ENCODE peak calls at places on chromosomes 11 and 22, in four cellular contexts. I, P, F and A are unnamed samples.

GRCh38 chr11:9752091-9752490 is 88.2 kb downstream of the SWAP70 start:
- DNase-seq in I (no peak), P (no peak), F (peak; percentile 43), A (no peak)

GRCh38 chr11:29527391-29527936 is 489.4 kb downstream of the KCNA4 start:
- DNase-seq in I (no peak), P (peak; percentile 15), F (no peak), A (peak; percentile 28)

GRCh38 chr22:21074092-21074715 is 28.5 kb downstream of the LRRC74B start:
- DNase-seq in I (no peak), P (peak; percentile 4), F (no peak), A (no peak)

GRCh38 chr11:72726266-72727220 is 25.7 kb downstream of the ARAP1 start:
- DNase-seq in I (no peak), P (no peak), F (no peak), A (no peak)

GRCh38 chr11:74453373-74453975 is 13.9 kb downstream of the KCNE3 start:
- DNase-seq in I (peak; percentile 53), P (peak; percentile 65), F (peak; percentile 63), A (peak; percentile 84)

GRCh38 chr22:31940506-31940905 is 3.8 kb upstream of the YWHAH start:
- DNase-seq in I (no peak), P (no peak), F (no peak), A (no peak)

GRCh38 chr11:74009675-74010305 is 905 bp upstream of the UCP3 start:
- DNase-seq in I (no peak), P (no peak), F (no peak), A (no peak)

GRCh38 chr11:6437993-6438392 is 2.8 kb downstream of the HPX start:
- DNase-seq in I (no peak), P (no peak), F (no peak), A (no peak)

GRCh38 chr22:17158568-17159503 is at the start of gene HDHD5:
- DNase-seq in I (peak; percentile 50), P (peak; percentile 67), F (peak; percentile 96), A (peak; percentile 90)

GRCh38 chr11:76201672-76202412 is 4.5 kb downstream of the WNT11 start:
- DNase-seq in I (no peak), P (no peak), F (no peak), A (no peak)

GRCh38 chr11:18774801-18775200 is 16.8 kb downstream of the PTPN5 start:
- DNase-seq in I (no peak), P (no peak), F (no peak), A (no peak)

GRCh38 chr11:67667490-67668190 is 6.8 kb downstream of the ALDH3B2 start:
- DNase-seq in I (no peak), P (no peak), F (peak; percentile 56), A (no peak)

GRCh38 chr11:105767945-105768344 is 158.1 kb downstream of the GRIA4 start:
- DNase-seq in I (no peak), P (no peak), F (no peak), A (no peak)

GRCh38 chr22:42078469-42079318 is 806 bp upstream of the SMDT1 start:
- DNase-seq in I (no peak), P (no peak), F (no peak), A (no peak)

GRCh38 chr22:35961480-35961902 is 67.1 kb downstream of the RBFOX2 start:
- DNase-seq in I (peak; percentile 47), P (no peak), F (peak; percentile 58), A (no peak)

GRCh38 chr11:86571273-86571948 is 101.0 kb downstream of the ME3 start:
- DNase-seq in I (peak; percentile 76), P (peak; percentile 80), F (peak; percentile 36), A (peak; percentile 79)

GRCh38 chr11:86097965-86098364 is 29.1 kb upstream of the PICALM start:
- DNase-seq in I (no peak), P (no peak), F (no peak), A (no peak)

GRCh38 chr11:79168530-79169110 is 272.2 kb downstream of the TENM4 start:
- DNase-seq in I (no peak), P (no peak), F (no peak), A (no peak)

GRCh38 chr11:126029805-126030204 is 32.9 kb downstream of the CDON start:
- DNase-seq in I (no peak), P (no peak), F (no peak), A (no peak)

GRCh38 chr11:35723493-35724284 is 61.1 kb downstream of the TRIM44 start:
- DNase-seq in I (no peak), P (no peak), F (no peak), A (peak; percentile 53)

GRCh38 chr22:43205261-43205691 is 18.3 kb upstream of the TTLL12 start:
- DNase-seq in I (no peak), P (no peak), F (no peak), A (no peak)

GRCh38 chr11:75479598-75479986 is 46.1 kb downstream of the GDPD5 start:
- DNase-seq in I (no peak), P (no peak), F (no peak), A (no peak)

GRCh38 chr11:100889758-100890157 is 202.7 kb downstream of the ARHGAP42 start:
- DNase-seq in I (no peak), P (no peak), F (no peak), A (no peak)

GRCh38 chr11:5986885-5987284 is at the start of gene OR52L1:
- DNase-seq in I (no peak), P (no peak), F (no peak), A (no peak)

GRCh38 chr22:27213766-27214581 is 556.6 kb downstream of the MIAT start:
- DNase-seq in I (no peak), P (no peak), F (no peak), A (no peak)

GRCh38 chr11:84722583-84723108 is 904.5 kb downstream of the DLG2 start:
- DNase-seq in I (no peak), P (no peak), F (no peak), A (peak; percentile 51)

GRCh38 chr11:126352934-126353801 is 2.3 kb upstream of the ST3GAL4 start:
- DNase-seq in I (no peak), P (no peak), F (no peak), A (no peak)

GRCh38 chr11:899724-900123 is 10.9 kb downstream of the CHID1 start:
- DNase-seq in I (no peak), P (no peak), F (no peak), A (no peak)

GRCh38 chr11:40338739-40339138 is 1120.7 kb downstream of the LRRC4C start:
- DNase-seq in I (no peak), P (no peak), F (no peak), A (no peak)

GRCh38 chr11:108432783-108433182 is 34.5 kb downstream of the C11orf65 start:
- DNase-seq in I (no peak), P (no peak), F (no peak), A (no peak)

GRCh38 chr11:71086687-71087258 is 165.6 kb downstream of the SHANK2 start:
- DNase-seq in I (peak; percentile 31), P (no peak), F (peak; percentile 73), A (peak; percentile 66)

GRCh38 chr11:86749376-86749775 is 51.0 kb upstream of the PRSS23 start:
- DNase-seq in I (no peak), P (no peak), F (no peak), A (no peak)

GRCh38 chr11:8342821-8343681 is 79.4 kb upstream of the LMO1 start:
- DNase-seq in I (no peak), P (no peak), F (peak; percentile 69), A (peak; percentile 48)

GRCh38 chr11:112025682-112026081 is 474 bp downstream of the DLAT start:
- DNase-seq in I (no peak), P (no peak), F (no peak), A (peak; percentile 35)

GRCh38 chr11:77473001-77473800 is 693 bp downstream of the PAK1 start:
- DNase-seq in I (no peak), P (no peak), F (peak; percentile 78), A (peak; percentile 65)

GRCh38 chr11:10325398-10326079 is 20.7 kb downstream of the ADM start:
- DNase-seq in I (no peak), P (no peak), F (no peak), A (no peak)

GRCh38 chr11:1952806-1953482 is 5.8 kb downstream of the MRPL23 start:
- DNase-seq in I (no peak), P (no peak), F (no peak), A (no peak)

GRCh38 chr11:48114740-48115139 is 101.9 kb upstream of the OR4B1 start:
- DNase-seq in I (no peak), P (no peak), F (no peak), A (no peak)
- TF ChIP-seq JUND in I (no peak), P (no peak), F (no peak), A (no peak)

GRCh38 chr11:102419181-102419580 is 33.4 kb downstream of the TMEM123 start:
- DNase-seq in I (no peak), P (no peak), F (no peak), A (no peak)

GRCh38 chr11:102416974-102417373 is 35.6 kb downstream of the TMEM123 start:
- DNase-seq in I (no peak), P (no peak), F (no peak), A (no peak)

GRCh38 chr11:102420547-102420946 is 32.0 kb downstream of the TMEM123 start:
- DNase-seq in I (no peak), P (no peak), F (no peak), A (no peak)

GRCh38 chr11:102422817-102423725 is 29.5 kb downstream of the TMEM123 start:
- DNase-seq in I (no peak), P (no peak), F (no peak), A (no peak)

DNA sequence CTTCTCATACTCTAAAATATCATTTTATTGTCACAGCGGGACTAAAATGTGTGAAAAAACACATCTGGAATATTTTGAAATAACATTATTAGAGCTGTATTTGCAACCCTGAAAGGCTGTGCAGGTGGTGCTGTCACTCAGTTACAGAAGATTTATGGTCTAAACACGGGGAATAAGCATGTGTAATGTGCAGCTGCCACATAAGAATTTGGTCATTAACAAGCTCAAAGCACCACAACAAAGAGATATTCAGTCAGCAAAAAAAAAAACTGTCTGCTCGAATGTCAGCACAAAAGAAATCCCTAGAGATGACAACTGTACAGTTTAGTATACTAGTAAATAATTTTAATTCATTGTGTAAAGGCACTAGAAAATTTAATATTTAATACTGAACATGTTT is 31.3 kb downstream of the TMEM123 start:
- DNase-seq in I (no peak), P (no peak), F (no peak), A (no peak)
- TF ChIP-seq JUND in I (no peak), P (no peak), F (no peak), A (no peak)

GRCh38 chr22:30183271-30183670 is 63.3 kb downstream of the LIF start:
- DNase-seq in I (no peak), P (no peak), F (no peak), A (no peak)

GRCh38 chr22:30186535-30186934 is 60.0 kb downstream of the LIF start:
- DNase-seq in I (no peak), P (no peak), F (no peak), A (no peak)

GRCh38 chr22:30183861-30184278 is 62.7 kb downstream of the LIF start:
- DNase-seq in I (no peak), P (no peak), F (no peak), A (no peak)

GRCh38 chr22:30186048-30186447 is 60.5 kb downstream of the LIF start:
- DNase-seq in I (no peak), P (no peak), F (no peak), A (no peak)

DNA sequence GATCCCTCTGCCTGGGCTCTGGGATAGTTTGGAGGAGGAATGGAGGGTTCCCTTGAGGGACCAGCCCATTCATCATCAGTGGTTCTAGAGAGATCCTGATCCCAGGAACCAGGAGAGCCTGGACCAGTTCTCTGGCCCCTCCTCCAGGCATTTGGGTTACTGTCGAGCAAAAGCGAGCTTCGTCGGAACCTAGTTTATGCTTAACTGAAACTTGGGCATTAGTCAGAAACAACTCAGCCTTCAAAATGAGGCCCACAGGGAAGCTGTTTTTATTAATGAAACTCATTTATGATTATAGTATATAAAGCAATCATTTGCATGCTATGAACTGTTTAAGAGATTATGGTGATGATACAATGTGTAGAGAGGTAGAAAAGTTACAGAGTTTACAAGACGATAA is 61.4 kb downstream of the LIF start:
- DNase-seq in I (no peak), P (no peak), F (no peak), A (no peak)
- TF ChIP-seq JUND in I (no peak), P (no peak), F (no peak), A (no peak)

GRCh38 chr11:46039990-46040389 is 81.3 kb downstream of the PHF21A start:
- DNase-seq in I (no peak), P (no peak), F (no peak), A (no peak)
- TF ChIP-seq JUND in I (no peak), P (no peak), F (no peak), A (no peak)